ENCODE peak calls at places on chromosomes 5 and 9, in five cellular contexts. F is GM23338; Z is CD8-positive, alpha-beta T cell; Q is heart left ventricle; M is left lung. J is an unnamed sample. For H3K36me3, the result is how much of the 10 kb centered on the place peaks cover.

GRCh38 chr5:125865166-125865815 is 557.9 kb upstream of the GRAMD2B start:
- DNase-seq in Q (no peak), Z (no peak), F (no peak), M (no peak), J (no peak)

GRCh38 chr5:54470191-54470590 is 14.7 kb downstream of the HSPB3 start:
- DNase-seq in M (no peak), Z (no peak), Q (no peak), F (no peak), J (no peak)

GRCh38 chr5:134079748-134080581 is 34.5 kb upstream of the TCF7 start:
- DNase-seq in Q (no peak), F (no peak), Z (peak), M (no peak), J (no peak)

GRCh38 chr9:35844628-35845301 is 15.7 kb downstream of the TMEM8B start:
- DNase-seq in Z (peak), Q (peak), F (peak), M (no peak), J (no peak)

GRCh38 chr9:137813167-137813566 is 64.4 kb upstream of the CACNA1B start:
- DNase-seq in Q (no peak), F (no peak), M (no peak), Z (no peak), J (peak)

GRCh38 chr9:124257070-124257864 is 482 bp upstream of the NEK6 start:
- DNase-seq in Z (no peak), Q (no peak), F (peak), M (peak), J (peak)

GRCh38 chr5:14700478-14701436 is 36.2 kb downstream of the OTULIN start:
- DNase-seq in Q (no peak), M (no peak), Z (no peak), F (no peak), J (no peak)

GRCh38 chr9:136961279-136962065 is 9.4 kb downstream of the LCN12 start:
- DNase-seq in Z (no peak), M (no peak), Q (no peak), F (no peak), J (no peak)

GRCh38 chr9:89549031-89549644 is 51.2 kb upstream of the SEMA4D start:
- DNase-seq in M (peak), Q (peak), Z (peak), F (peak), J (peak)

GRCh38 chr9:35726876-35727438 is 5.0 kb downstream of the TLN1 start:
- DNase-seq in M (no peak), Z (peak), Q (peak), F (peak), J (no peak)

GRCh38 chr9:89000973-89001916 is 10.0 kb downstream of the S1PR3 start:
- DNase-seq in M (peak), Z (peak), F (peak), Q (peak), J (peak)

GRCh38 chr9:84301851-84302250 is 38.7 kb downstream of the SLC28A3 start:
- DNase-seq in Q (no peak), M (no peak), Z (no peak), F (no peak), J (no peak)

GRCh38 chr5:72539726-72540125 is 32.5 kb upstream of the ZNF366 start:
- DNase-seq in Q (no peak), M (no peak), Z (no peak), F (no peak), J (no peak)

GRCh38 chr9:19748278-19749126 is 40.3 kb downstream of the SLC24A2 start:
- DNase-seq in F (no peak), Z (no peak), Q (no peak), M (no peak), J (no peak)
- TF ChIP-seq CTCF in F (no peak), Z (no peak), Q (no peak), M (no peak), J (no peak)

DNA sequence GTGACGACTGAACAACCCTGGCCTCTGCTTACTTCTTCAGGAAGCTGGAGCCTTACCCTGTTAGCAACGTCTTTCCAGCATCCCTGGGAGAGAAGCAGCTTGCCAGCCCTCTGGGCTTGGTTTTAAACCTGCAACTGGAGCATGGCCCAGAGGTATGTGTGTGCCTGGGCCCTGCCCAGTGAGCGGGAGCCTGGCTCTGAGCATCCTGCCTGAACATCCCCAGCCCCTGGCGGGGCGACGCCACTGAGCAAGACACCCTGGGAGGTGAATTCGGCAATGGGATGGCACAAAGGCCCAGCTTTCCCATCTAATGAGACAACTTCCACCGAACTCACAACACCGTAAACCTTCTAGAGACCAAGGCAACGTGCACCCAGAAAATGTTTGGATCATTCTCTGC is 23.6 kb downstream of the IRX4 start:
- DNase-seq in F (no peak), Z (no peak), Q (no peak), M (peak), J (no peak)
- H3K36me3 ChIP-seq in F (under half), Z (under half), Q (under half), M (under half), J (under half)

GRCh38 chr9:92988215-92988731 is 41.0 kb downstream of the FGD3 start:
- DNase-seq in F (no peak), Q (no peak), Z (no peak), M (no peak), J (no peak)

GRCh38 chr9:92983984-92984589 is 36.8 kb downstream of the FGD3 start:
- DNase-seq in Q (no peak), M (no peak), F (peak), Z (no peak), J (no peak)

GRCh38 chr9:92989561-92989960 is 42.2 kb downstream of the FGD3 start:
- DNase-seq in Q (no peak), F (peak), M (no peak), Z (no peak), J (no peak)

GRCh38 chr9:92984976-92985375 is 37.7 kb downstream of the FGD3 start:
- DNase-seq in Q (no peak), F (no peak), M (no peak), Z (no peak), J (no peak)

GRCh38 chr9:92986175-92987110 is 39.1 kb downstream of the FGD3 start:
- DNase-seq in M (no peak), Z (peak), Q (no peak), F (peak), J (no peak)
- TF ChIP-seq CTCF in M (peak), Z (peak), Q (peak), F (peak), J (peak)

DNA sequence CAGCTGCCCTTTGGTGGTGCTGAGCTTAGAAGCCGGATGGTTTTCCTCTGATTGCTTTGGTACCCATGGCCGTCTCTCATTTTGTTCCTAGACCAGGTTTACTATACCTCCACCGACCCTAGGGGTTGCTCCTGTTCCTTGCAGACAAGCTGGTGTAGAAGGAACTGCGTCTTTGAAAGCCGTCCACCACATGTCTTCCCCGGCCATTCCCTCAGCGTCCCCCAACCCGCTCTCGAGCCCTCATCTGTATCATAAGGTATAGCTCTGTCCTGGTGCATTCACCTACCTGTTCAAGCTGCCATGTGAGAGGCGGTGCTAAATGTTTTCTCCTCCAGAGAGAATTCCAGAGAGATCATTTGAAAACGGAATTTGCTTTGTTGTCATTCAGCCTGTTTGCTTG is 39.5 kb downstream of the TENT4A start:
- DNase-seq in M (no peak), F (no peak), Q (no peak), Z (no peak), J (no peak)
- H3K36me3 ChIP-seq in M (half or more), F (under half), Q (half or more), Z (half or more), J (half or more)

GRCh38 chr9:130327781-130328348 is 62.3 kb downstream of the HMCN2 start:
- DNase-seq in Q (peak), Z (no peak), F (no peak), M (peak), J (peak)
- TF ChIP-seq CTCF in Q (no peak), Z (no peak), F (no peak), M (no peak), J (no peak)

DNA sequence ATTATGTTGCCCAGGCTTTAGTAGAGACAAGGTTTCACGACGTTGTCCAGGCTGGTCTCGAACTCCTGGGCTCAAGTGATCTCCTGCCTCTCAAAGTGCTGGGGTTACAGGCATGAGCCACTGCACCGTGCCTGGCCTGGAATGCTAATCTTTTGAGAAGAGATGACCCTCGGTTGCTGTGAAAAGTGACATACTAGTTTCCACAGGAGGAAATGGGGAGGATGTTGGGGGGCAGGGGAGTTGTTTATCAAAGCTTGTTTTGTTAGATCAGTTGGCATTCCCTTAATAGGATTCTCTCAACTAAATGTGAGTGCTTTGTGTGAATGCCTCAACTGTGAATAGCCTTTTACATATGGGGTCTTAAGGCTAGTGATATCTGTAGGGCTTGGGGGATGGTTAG is 16.4 kb upstream of the MATR3 start:
- DNase-seq in F (no peak), M (no peak), Q (no peak), Z (no peak), J (no peak)
- H3K36me3 ChIP-seq in F (half or more), M (under half), Q (under half), Z (under half), J (under half)

GRCh38 chr9:133464638-133465037 is 4.9 kb downstream of the CACFD1 start:
- DNase-seq in Z (no peak), F (no peak), M (no peak), Q (no peak), J (no peak)

GRCh38 chr9:133460405-133461175 is 812 bp downstream of the CACFD1 start:
- DNase-seq in Q (no peak), Z (peak), F (peak), M (peak), J (peak)

GRCh38 chr9:133463864-133464615 is 4.3 kb downstream of the CACFD1 start:
- DNase-seq in Z (no peak), F (no peak), Q (no peak), M (peak), J (no peak)

GRCh38 chr9:133461975-133462374 is 2.2 kb downstream of the CACFD1 start:
- DNase-seq in F (no peak), Z (no peak), Q (no peak), M (no peak), J (peak)

DNA sequence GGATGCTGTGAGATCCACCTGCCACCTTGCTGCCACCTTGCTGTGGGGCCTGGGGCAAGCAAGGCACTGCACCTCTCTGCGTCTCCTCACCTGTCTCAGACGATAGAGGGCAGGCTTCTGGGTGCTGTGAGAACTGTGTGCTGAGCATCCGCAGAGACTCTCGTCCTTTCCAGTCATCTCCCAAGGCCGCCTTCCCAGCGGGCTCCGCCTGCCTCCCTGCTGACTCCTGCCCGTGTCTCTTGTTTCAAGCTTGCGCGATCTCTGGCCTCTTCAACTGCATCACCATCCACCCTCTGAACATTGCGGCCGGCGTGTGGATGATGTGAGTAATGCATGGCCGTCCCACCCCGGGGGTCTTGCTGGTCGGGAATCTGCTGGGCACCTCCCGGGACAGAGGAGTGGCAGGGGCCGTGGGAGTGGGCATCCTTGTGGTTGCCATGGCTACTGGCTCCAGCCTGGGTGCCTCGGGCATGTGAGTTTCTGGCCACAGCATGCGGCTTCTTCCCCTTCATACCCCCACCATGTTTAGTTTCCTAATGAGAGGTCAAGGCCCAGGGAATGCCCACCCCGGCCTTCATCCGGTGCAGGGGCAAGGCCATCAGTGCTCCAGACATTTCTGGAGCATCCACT is 3.6 kb downstream of the CACFD1 start:
- DNase-seq in Z (no peak), M (peak), Q (no peak), F (peak), J (no peak)
- TF ChIP-seq CTCF in Z (no peak), M (no peak), Q (no peak), F (peak), J (peak)

GRCh38 chr5:80711938-80712337 is 57.2 kb upstream of the DHFR start:
- DNase-seq in Z (no peak), F (peak), Q (no peak), M (no peak), J (no peak)

GRCh38 chr5:80713640-80714039 is 58.9 kb upstream of the DHFR start:
- DNase-seq in Z (no peak), Q (no peak), M (no peak), F (no peak), J (no peak)

GRCh38 chr5:80714570-80715298 is 60.0 kb upstream of the DHFR start:
- DNase-seq in F (no peak), Z (no peak), Q (no peak), M (no peak), J (no peak)

GRCh38 chr5:80712914-80713313 is 58.1 kb upstream of the DHFR start:
- DNase-seq in M (no peak), F (no peak), Q (no peak), Z (no peak), J (no peak)

DNA sequence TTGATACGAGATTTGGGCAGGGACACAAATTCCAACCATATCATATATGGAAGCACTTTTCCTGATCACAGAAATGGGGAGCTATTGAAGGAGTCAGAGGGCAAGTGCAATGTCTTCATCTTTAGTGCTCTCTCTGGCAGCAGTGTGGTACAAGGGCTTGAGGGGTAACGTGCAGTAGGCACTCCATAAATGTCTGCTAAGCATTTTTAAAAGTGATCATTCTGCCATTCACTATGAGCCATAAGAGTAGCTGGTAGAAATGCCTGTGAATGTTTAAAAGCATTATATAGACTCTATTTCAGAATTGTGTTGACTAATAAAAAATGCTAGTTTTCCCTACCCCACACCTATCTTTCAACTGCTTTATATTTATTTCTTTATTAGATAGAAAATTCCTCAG is 61.1 kb upstream of the DHFR start:
- DNase-seq in Q (no peak), M (no peak), F (no peak), Z (no peak), J (no peak)
- H3K36me3 ChIP-seq in Q (under half), M (under half), F (under half), Z (under half), J (under half)

GRCh38 chr5:149280802-149281201 is 9.1 kb downstream of the AFAP1L1 start:
- DNase-seq in Q (peak), M (no peak), Z (no peak), F (no peak), J (no peak)

GRCh38 chr5:149283611-149284480 is 12.2 kb downstream of the AFAP1L1 start:
- DNase-seq in Z (no peak), F (no peak), M (no peak), Q (no peak), J (no peak)

GRCh38 chr5:149284501-149284900 is 12.8 kb downstream of the AFAP1L1 start:
- DNase-seq in Z (no peak), M (no peak), Q (no peak), F (no peak), J (no peak)

GRCh38 chr5:149282027-149282965 is 10.6 kb downstream of the AFAP1L1 start:
- DNase-seq in Q (no peak), F (no peak), M (no peak), Z (no peak), J (no peak)

DNA sequence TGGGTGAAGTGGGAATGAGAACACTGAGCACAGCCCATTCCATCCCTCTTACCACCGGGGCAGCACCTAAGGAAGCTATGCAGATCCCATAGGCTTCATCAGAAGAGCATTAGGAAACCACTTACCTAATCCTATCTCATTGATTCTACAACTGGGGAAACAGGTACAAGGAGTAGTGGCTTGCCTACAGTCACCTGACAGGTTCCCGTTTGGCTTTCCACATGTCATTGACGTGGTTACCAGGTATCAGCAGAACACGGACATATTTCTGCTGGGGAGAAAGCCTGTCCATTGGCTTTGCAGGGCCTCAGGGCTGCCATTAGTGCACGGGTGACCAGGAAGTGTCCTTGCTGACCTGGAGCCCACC is 11.3 kb downstream of the AFAP1L1 start:
- DNase-seq in Q (no peak), Z (no peak), M (no peak), F (no peak), J (no peak)
- TF ChIP-seq CTCF in Q (no peak), Z (no peak), M (no peak), F (no peak), J (no peak)